ENCODE peak calls at places on chromosomes 12 and 14, in ten cellular contexts. Q is colonic mucosa, Z is mammary epithelial cell, V is Caco-2, Y is cardiac muscle cell, B is A549, P is upper lobe of left lung, G is lower lobe of right lung, N is sigmoid colon, X is fibroblast of lung. E is an unnamed sample.

GRCh38 chr14:31894351-31894750 is 182.8 kb upstream of the ARHGAP5 start:
- DNase-seq in Q (no peak), Z (peak), V (no peak), Y (no peak), B (no peak), P (no peak), G (no peak), N (no peak), X (no peak), E (no peak)

GRCh38 chr14:22886500-22887259 is 3.7 kb downstream of the REM2 start:
- DNase-seq in Q (peak), Z (peak), V (peak), Y (peak), B (peak), P (peak), G (peak), N (peak), X (peak), E (peak)

GRCh38 chr14:68585690-68586089 is 207.2 kb downstream of the ZFP36L1 start:
- DNase-seq in Q (no peak), Z (no peak), V (no peak), Y (no peak), B (no peak), P (no peak), G (no peak), N (no peak), X (peak), E (no peak)

GRCh38 chr14:105856676-105857222 is 330.4 kb downstream of the TMEM121 start:
- DNase-seq in Q (peak), Z (no peak), V (no peak), Y (no peak), B (no peak), P (peak), G (no peak), N (peak), X (no peak), E (no peak)

GRCh38 chr14:70032447-70032846 is 153.2 kb downstream of the SMOC1 start:
- DNase-seq in Q (no peak), Z (no peak), V (peak), Y (no peak), B (peak), P (no peak), G (no peak), N (no peak), X (peak), E (no peak)

GRCh38 chr14:21711360-21711961 is 37.8 kb upstream of the OR4E1 start:
- DNase-seq in Q (peak), Z (peak), V (peak), Y (peak), B (peak), P (no peak), G (no peak), N (no peak), X (peak), E (peak)

GRCh38 chr12:108143144-108143543 is 14.1 kb downstream of the WSCD2 start:
- DNase-seq in Q (no peak), Z (no peak), V (no peak), Y (no peak), B (no peak), P (no peak), G (no peak), N (no peak), X (no peak), E (no peak)

GRCh38 chr14:28143340-28143739 is 623.2 kb upstream of the FOXG1 start:
- DNase-seq in Q (no peak), Z (no peak), V (no peak), Y (no peak), B (no peak), P (no peak), G (no peak), N (no peak), X (no peak), E (no peak)

GRCh38 chr12:124749725-124750124 is 113.9 kb downstream of the SCARB1 start:
- DNase-seq in Q (no peak), Z (no peak), V (no peak), Y (no peak), B (no peak), P (no peak), G (no peak), N (no peak), X (no peak), E (no peak)

GRCh38 chr12:47286676-47287075 is 206.9 kb upstream of the AMIGO2 start:
- DNase-seq in Q (no peak), Z (no peak), V (peak), Y (no peak), B (no peak), P (no peak), G (no peak), N (no peak), X (no peak), E (no peak)

GRCh38 chr12:108112815-108113556 is 16.1 kb upstream of the WSCD2 start:
- DNase-seq in Q (no peak), Z (no peak), V (no peak), Y (peak), B (no peak), P (no peak), G (no peak), N (no peak), X (no peak), E (no peak)

GRCh38 chr14:102902086-102902485 is 20.4 kb upstream of the AMN start:
- DNase-seq in Q (no peak), Z (no peak), V (no peak), Y (no peak), B (no peak), P (no peak), G (no peak), N (no peak), X (no peak), E (no peak)

GRCh38 chr14:33837943-33838683 is 112.8 kb downstream of the EGLN3 start:
- DNase-seq in Q (no peak), Z (no peak), V (no peak), Y (no peak), B (no peak), P (no peak), G (no peak), N (no peak), X (no peak), E (no peak)
- TF ChIP-seq CTCF in Q (no peak), Z (no peak), V (no peak), Y (no peak), B (no peak), P (no peak), G (no peak), N (no peak), X (no peak), E (no peak)

GRCh38 chr12:119674560-119674959 is 6.6 kb downstream of the PRKAB1 start:
- DNase-seq in Q (no peak), Z (no peak), V (no peak), Y (no peak), B (no peak), P (no peak), G (no peak), N (no peak), X (no peak), E (no peak)

GRCh38 chr12:119679081-119679480 is 11.1 kb downstream of the PRKAB1 start:
- DNase-seq in Q (peak), Z (no peak), V (no peak), Y (no peak), B (no peak), P (peak), G (no peak), N (no peak), X (no peak), E (no peak)

GRCh38 chr12:119676022-119676421 is 8.1 kb downstream of the PRKAB1 start:
- DNase-seq in Q (no peak), Z (no peak), V (no peak), Y (no peak), B (no peak), P (no peak), G (no peak), N (no peak), X (no peak), E (no peak)

GRCh38 chr12:119678459-119678858 is 10.5 kb downstream of the PRKAB1 start:
- DNase-seq in Q (no peak), Z (no peak), V (no peak), Y (no peak), B (no peak), P (no peak), G (no peak), N (no peak), X (peak), E (no peak)

DNA sequence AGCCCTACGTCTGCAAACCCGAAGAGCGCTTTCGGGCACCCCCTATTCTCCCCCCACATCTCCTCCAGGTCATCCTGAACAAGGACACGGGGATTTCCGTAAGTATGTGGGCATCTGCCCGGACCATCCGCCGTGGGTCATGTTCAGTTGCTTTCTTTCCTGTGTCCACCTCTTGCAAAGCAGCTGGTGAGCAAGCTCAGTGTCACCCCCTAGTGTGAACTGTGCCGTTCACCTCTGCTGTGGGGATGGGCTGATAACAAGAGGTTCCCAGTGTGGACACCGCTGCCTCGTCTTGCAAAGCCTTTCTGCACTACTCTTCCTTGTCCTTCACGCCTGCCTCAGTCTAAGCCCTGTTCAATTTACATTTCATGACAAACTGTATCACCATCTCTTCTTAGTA is 8.6 kb downstream of the PRKAB1 start:
- DNase-seq in Q (no peak), Z (no peak), V (no peak), Y (no peak), B (no peak), P (no peak), G (no peak), N (no peak), X (no peak), E (no peak)
- TF ChIP-seq CTCF in Q (no peak), Z (no peak), V (peak), Y (no peak), B (no peak), P (no peak), G (no peak), N (no peak), X (no peak), E (no peak)

DNA sequence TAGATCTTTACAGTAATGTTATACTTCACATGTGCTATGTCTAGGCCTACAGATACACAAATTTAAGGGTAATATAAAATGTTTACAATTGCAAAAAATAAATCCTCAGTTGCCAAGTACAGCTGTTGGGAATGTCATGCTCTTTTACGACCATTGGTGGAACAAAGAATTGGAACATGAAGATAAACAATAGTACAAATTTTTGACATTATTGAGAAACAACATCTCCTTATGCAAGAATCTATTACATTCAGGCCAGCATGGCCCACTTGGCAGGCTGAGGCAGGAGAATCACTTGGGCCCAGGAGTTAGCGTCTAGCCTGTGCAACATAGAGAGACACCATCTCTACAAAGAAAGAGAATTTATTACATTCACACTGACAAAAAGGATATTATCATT is 135.9 kb upstream of the NTF3 start:
- DNase-seq in Q (no peak), Z (no peak), V (no peak), Y (no peak), B (no peak), P (no peak), G (no peak), N (no peak), X (no peak), E (no peak)
- TF ChIP-seq CTCF in Q (no peak), Z (no peak), V (no peak), Y (no peak), B (no peak), P (no peak), G (no peak), N (no peak), X (no peak), E (no peak)

GRCh38 chr12:53082637-53083036 is 3.4 kb upstream of the SPRYD3 start:
- DNase-seq in Q (no peak), Z (no peak), V (no peak), Y (no peak), B (no peak), P (no peak), G (no peak), N (no peak), X (no peak), E (no peak)

GRCh38 chr12:53077030-53077429 is 2.2 kb downstream of the SPRYD3 start:
- DNase-seq in Q (no peak), Z (no peak), V (no peak), Y (no peak), B (no peak), P (no peak), G (no peak), N (peak), X (no peak), E (no peak)

GRCh38 chr12:53076461-53076860 is 2.7 kb downstream of the SPRYD3 start:
- DNase-seq in Q (no peak), Z (no peak), V (no peak), Y (no peak), B (no peak), P (no peak), G (no peak), N (peak), X (no peak), E (no peak)

GRCh38 chr12:53078425-53079225 is 565 bp downstream of the SPRYD3 start:
- DNase-seq in Q (peak), Z (peak), V (no peak), Y (no peak), B (no peak), P (peak), G (no peak), N (peak), X (peak), E (no peak)

GRCh38 chr12:53079226-53080117 is at the start of gene SPRYD3:
- DNase-seq in Q (peak), Z (peak), V (peak), Y (peak), B (peak), P (peak), G (peak), N (peak), X (peak), E (peak)
- TF ChIP-seq CTCF in Q (no peak), Z (no peak), V (no peak), Y (no peak), B (no peak), P (no peak), G (no peak), N (no peak), X (no peak), E (no peak)

GRCh38 chr12:93595336-93595735 is 22.9 kb downstream of the SOCS2 start:
- DNase-seq in Q (no peak), Z (no peak), V (no peak), Y (no peak), B (no peak), P (no peak), G (no peak), N (no peak), X (no peak), E (no peak)
- TF ChIP-seq CTCF in Q (no peak), Z (no peak), V (no peak), Y (no peak), B (no peak), P (no peak), G (no peak), N (no peak), X (no peak), E (no peak)

E was measured in Calu3.